ENCODE peak calls at places on chromosomes 11 and 22, in six cellular contexts. C is H1, J is HepG2, V is K562, E is SK-N-SH, G is GM12878. R is an unnamed sample.
A peak's percentile ranks its signal among the peaks of the same experiment; 100 is the strongest.

GRCh38 chr22:49362393-49362792 is 465.3 kb downstream of the BRD1 start:
- DNase-seq in J (no peak), E (peak; percentile 4), C (no peak), V (no peak), G (no peak), R (no peak)

GRCh38 chr11:68593441-68593840 is 90.9 kb upstream of the GAL start:
- DNase-seq in J (no peak), E (no peak), C (no peak), G (no peak), V (no peak), R (no peak)

GRCh38 chr11:113532697-113533424 is 57.7 kb upstream of the DRD2 start:
- DNase-seq in C (peak; percentile 44), E (peak; percentile 80), G (no peak), V (peak; percentile 71), J (peak; percentile 46), R (peak; percentile 38)

GRCh38 chr11:74783241-74783871 is 34.7 kb downstream of the RNF169 start:
- DNase-seq in V (no peak), J (no peak), E (no peak), C (no peak), G (peak; percentile 64), R (peak; percentile 27)

GRCh38 chr11:38131535-38131934 is 1533.5 kb upstream of the RAG2 start:
- DNase-seq in J (no peak), V (no peak), C (no peak), G (no peak), E (peak; percentile 4), R (no peak)

GRCh38 chr11:134584706-134585445 is 172.8 kb upstream of the B3GAT1 start:
- DNase-seq in G (no peak), E (no peak), J (no peak), C (no peak), V (no peak), R (peak; percentile 5)

GRCh38 chr11:122748968-122749687 is 89.2 kb upstream of the CRTAM start:
- DNase-seq in C (no peak), V (no peak), G (peak; percentile 56), E (no peak), J (no peak), R (no peak)

GRCh38 chr22:42188808-42189447 is 58.3 kb upstream of the CYP2D6 start:
- DNase-seq in E (no peak), J (no peak), C (no peak), V (no peak), G (no peak), R (peak; percentile 16)

GRCh38 chr11:6631356-6631890 is 12.2 kb upstream of the TPP1 start:
- DNase-seq in E (no peak), J (no peak), C (no peak), V (no peak), G (no peak), R (no peak)

GRCh38 chr11:111426615-111427014 is 47.5 kb upstream of the POU2AF1 start:
- DNase-seq in C (no peak), V (no peak), E (no peak), J (no peak), G (no peak), R (no peak)

GRCh38 chr11:119889728-119890280 is 160.8 kb upstream of the NECTIN1 start:
- DNase-seq in C (no peak), J (no peak), V (no peak), G (no peak), E (peak; percentile 58), R (no peak)

GRCh38 chr22:39940757-39941305 is 19.4 kb upstream of the TMA7B start:
- DNase-seq in G (no peak), C (no peak), V (no peak), J (no peak), E (no peak), R (no peak)

GRCh38 chr22:42794551-42795510 is 62.2 kb downstream of the ARFGAP3 start:
- DNase-seq in V (no peak), J (peak; percentile 31), C (no peak), E (no peak), G (no peak), R (no peak)

GRCh38 chr11:108324587-108324986 is 101.7 kb downstream of the ATM start:
- DNase-seq in G (no peak), J (no peak), C (no peak), E (no peak), V (no peak), R (no peak)

GRCh38 chr11:115525600-115526006 is 21.4 kb upstream of the CADM1 start:
- DNase-seq in C (no peak), J (peak; percentile 54), V (no peak), G (no peak), E (no peak), R (no peak)

GRCh38 chr11:85423331-85423730 is 203.8 kb downstream of the DLG2 start:
- DNase-seq in G (no peak), V (no peak), C (no peak), J (no peak), E (no peak), R (no peak)

GRCh38 chr11:102453286-102453797 is 777 bp upstream of the TMEM123 start:
- DNase-seq in E (peak; percentile 18), G (no peak), J (no peak), C (no peak), V (peak; percentile 38), R (no peak)

GRCh38 chr11:88405853-88406252 is 68.3 kb upstream of the CTSC start:
- DNase-seq in C (no peak), G (no peak), V (no peak), J (no peak), E (no peak), R (no peak)

GRCh38 chr11:10809373-10810199 is 860 bp upstream of the EIF4G2 start:
- DNase-seq in E (no peak), V (peak; percentile 37), C (peak; percentile 34), J (no peak), G (no peak), R (no peak)

GRCh38 chr11:11849127-11849746 is 7.5 kb downstream of the USP47 start:
- DNase-seq in C (no peak), E (peak; percentile 52), J (peak; percentile 60), V (peak; percentile 43), G (peak; percentile 38), R (peak; percentile 44)
- TF ChIP-seq GABPA in C (no peak), E (no peak), J (no peak), V (no peak), G (no peak), R (peak; percentile 14)

GRCh38 chr11:58905716-58906547 is 33.4 kb upstream of the GLYATL1 start:
- DNase-seq in C (peak; percentile 62), V (peak; percentile 20), G (no peak), J (no peak), E (peak; percentile 89), R (no peak)
- H3K4me3 ChIP-seq in C (peak overlapping the region; percentile 75), V (no peak overlapping the region), G (no peak overlapping the region), J (no peak overlapping the region), E (peak overlapping the region; percentile 93), R (no peak overlapping the region)

GRCh38 chr11:80855975-80856524 is 1415.2 kb upstream of the TENM4 start:
- DNase-seq in J (no peak), C (no peak), V (no peak), E (no peak), G (no peak), R (no peak)

DNA sequence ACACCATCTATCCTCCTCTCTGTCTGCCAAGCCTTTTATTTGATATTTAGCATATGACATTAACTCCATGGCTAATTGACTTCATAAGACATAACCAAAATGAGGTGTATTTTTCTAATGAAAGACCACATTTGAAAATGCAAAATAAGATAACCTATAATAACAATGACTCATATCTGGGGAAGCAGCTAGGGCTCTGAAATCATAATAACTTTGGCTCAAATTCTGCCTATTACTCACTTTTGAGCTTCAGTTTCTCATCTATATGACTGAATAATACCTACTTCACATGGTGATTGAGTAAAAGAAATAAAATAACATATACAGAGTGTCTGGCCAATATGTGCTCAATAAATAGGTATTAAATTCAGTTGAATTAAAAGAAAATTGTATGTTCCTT is 1419.8 kb upstream of the TENM4 start:
- DNase-seq in V (no peak), G (no peak), J (no peak), C (no peak), E (no peak), R (no peak)
- TF ChIP-seq GABPA in V (no peak), G (no peak), J (no peak), C (no peak), E (no peak), R (no peak)

DNA sequence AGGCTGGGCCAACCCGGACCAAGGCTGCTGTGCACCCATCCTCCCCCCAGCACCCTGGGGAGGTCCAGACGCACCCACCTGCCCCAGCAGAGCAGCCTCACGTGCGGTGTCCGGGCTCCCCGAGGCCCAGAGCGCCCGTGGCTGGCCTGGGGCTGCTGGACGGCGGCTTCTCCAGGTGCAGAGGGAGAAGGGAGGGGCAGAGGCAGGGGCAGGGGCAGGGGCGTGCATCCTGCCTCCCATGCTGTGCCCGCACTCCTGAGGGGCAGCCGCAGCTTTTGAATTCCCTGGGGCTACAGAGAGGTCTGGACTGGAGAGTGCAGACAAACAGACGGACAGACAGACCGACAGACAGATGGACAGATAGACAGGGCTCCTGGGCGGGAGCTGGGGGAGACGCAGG is 83.6 kb upstream of the PRR5 start:
- DNase-seq in V (no peak), G (no peak), E (peak; percentile 75), J (no peak), C (no peak), R (no peak)
- H3K4me3 ChIP-seq in V (no peak overlapping the region), G (no peak overlapping the region), E (no peak overlapping the region), J (no peak overlapping the region), C (no peak overlapping the region), R (no peak overlapping the region)

GRCh38 chr11:2229713-2230297 is 40.6 kb downstream of the ASCL2 start:
- DNase-seq in C (no peak), V (no peak), E (no peak), G (no peak), J (no peak), R (no peak)

GRCh38 chr11:2233693-2234455 is 36.5 kb downstream of the ASCL2 start:
- DNase-seq in J (no peak), G (no peak), C (no peak), V (no peak), E (no peak), R (no peak)

GRCh38 chr11:2237457-2238238 is 32.7 kb downstream of the ASCL2 start:
- DNase-seq in C (no peak), J (no peak), E (no peak), G (no peak), V (no peak), R (no peak)

GRCh38 chr11:2235588-2236326 is 34.6 kb downstream of the ASCL2 start:
- DNase-seq in J (no peak), C (no peak), E (no peak), V (no peak), G (no peak), R (no peak)

GRCh38 chr11:2234963-2235362 is 35.4 kb downstream of the ASCL2 start:
- DNase-seq in J (no peak), V (no peak), G (no peak), C (no peak), E (no peak), R (no peak)
- TF ChIP-seq GABPA in J (no peak), V (no peak), G (no peak), C (no peak), E (no peak), R (no peak)

DNA sequence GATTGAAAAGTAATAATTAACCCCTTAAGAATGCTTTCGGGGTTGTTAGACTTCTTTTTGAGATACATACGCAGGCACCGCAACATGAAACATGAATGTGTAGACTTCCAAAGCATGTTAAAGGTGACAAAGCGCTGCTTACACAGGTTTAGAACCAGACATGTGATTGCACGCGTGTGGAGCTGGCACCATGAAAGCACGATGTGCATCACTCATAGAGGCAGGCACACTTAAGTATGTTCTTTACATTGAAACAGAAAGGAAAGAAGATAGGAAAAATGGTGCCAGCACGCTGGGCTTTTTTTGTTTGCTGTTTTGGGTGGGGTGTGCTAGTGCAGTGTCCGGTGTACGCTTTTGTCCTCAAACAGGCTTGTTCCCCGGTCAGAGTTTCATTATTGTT is 83.6 kb upstream of the PPARA start:
- DNase-seq in E (no peak), V (no peak), J (no peak), C (no peak), G (no peak), R (no peak)
- H3K4me3 ChIP-seq in E (peak overlapping the region; percentile 69), V (no peak overlapping the region), J (no peak overlapping the region), C (no peak overlapping the region), G (no peak overlapping the region), R (no peak overlapping the region)

GRCh38 chr22:20040801-20041200 is 19.9 kb downstream of the TANGO2 start:
- DNase-seq in V (no peak), J (no peak), G (no peak), C (no peak), E (no peak), R (no peak)
- TF ChIP-seq GABPA in V (no peak), J (no peak), G (no peak), C (no peak), E (no peak), R (no peak)